ENCODE peak calls at places on chromosomes 11 and 22, in nine cellular contexts. W is foreskin fibroblast; U is GM23338; M is mesenchymal stem cell; N is CD8-positive, alpha-beta T cell; X is left ventricle myocardium inferior; I is HL-60; D is IMR-90; P is AG04450. C is an unnamed sample.

GRCh38 chr11:10348650-10349280 is 43.9 kb downstream of the ADM start:
- DNase-seq in W (peak; percentile 91), N (no peak), I (no peak), X (no peak), P (no peak), U (no peak), M (peak; percentile 74), D (peak; percentile 84), C (no peak)

GRCh38 chr11:14052198-14052597 is 89.7 kb downstream of the SPON1 start:
- DNase-seq in D (no peak), N (no peak), M (no peak), I (no peak), P (no peak), X (no peak), U (no peak), W (no peak), C (no peak)

GRCh38 chr11:43360361-43361032 is 1.8 kb downstream of the TTC17 start:
- DNase-seq in M (peak; percentile 33), I (peak; percentile 26), W (peak; percentile 54), P (no peak), X (no peak), N (no peak), D (peak; percentile 42), U (no peak), C (no peak)

GRCh38 chr11:134762248-134763029 is 350.4 kb upstream of the B3GAT1 start:
- DNase-seq in D (peak; percentile 4), X (no peak), N (peak; percentile 11), U (peak; percentile 56), P (no peak), M (no peak), I (no peak), W (no peak), C (no peak)

GRCh38 chr22:20569059-20570058 is 61.9 kb downstream of the MED15 start:
- DNase-seq in X (peak; percentile 61), W (peak; percentile 99), N (peak; percentile 88), U (no peak), I (peak; percentile 92), D (peak; percentile 99), P (peak; percentile 94), M (peak; percentile 98), C (peak; percentile 91)

GRCh38 chr11:104761511-104761910 is 136.7 kb downstream of the CASP12 start:
- DNase-seq in P (no peak), D (no peak), X (no peak), W (no peak), M (no peak), U (no peak), I (no peak), N (no peak), C (no peak)

GRCh38 chr11:5603326-5603725 is 6.9 kb downstream of the TRIM6 start:
- DNase-seq in X (no peak), P (no peak), I (no peak), D (no peak), U (no peak), N (no peak), M (no peak), W (no peak), C (no peak)

GRCh38 chr11:19633276-19633675 is 79.4 kb upstream of the NAV2 start:
- DNase-seq in P (no peak), M (no peak), U (peak; percentile 8), N (no peak), I (no peak), W (peak; percentile 45), X (peak; percentile 19), D (no peak), C (no peak)

GRCh38 chr11:77410076-77410827 is 63.6 kb downstream of the PAK1 start:
- DNase-seq in W (no peak), X (no peak), P (no peak), N (no peak), U (peak; percentile 13), I (peak; percentile 18), M (no peak), D (no peak), C (no peak)

GRCh38 chr11:35144103-35144741 is 5.3 kb downstream of the CD44 start:
- DNase-seq in I (peak; percentile 93), D (peak; percentile 84), N (peak; percentile 66), W (peak; percentile 87), M (peak; percentile 74), P (peak; percentile 56), X (no peak), U (no peak), C (peak; percentile 79)

GRCh38 chr22:35552186-35552842 is 11.7 kb downstream of the RASD2 start:
- DNase-seq in X (no peak), P (no peak), W (no peak), U (peak; percentile 86), N (peak; percentile 82), I (peak; percentile 42), D (no peak), M (peak; percentile 37), C (peak; percentile 79)

GRCh38 chr22:21902296-21903087 is 35.0 kb upstream of the MAPK1 start:
- DNase-seq in P (no peak), X (no peak), N (no peak), U (no peak), I (no peak), D (no peak), W (no peak), M (no peak), C (no peak)

GRCh38 chr22:38431266-38432010 is 23.6 kb downstream of the KCNJ4 start:
- DNase-seq in U (no peak), D (no peak), I (no peak), X (no peak), N (no peak), P (no peak), W (no peak), M (no peak), C (no peak)

GRCh38 chr11:61906522-61906909 is 10.8 kb downstream of the RAB3IL1 start:
- DNase-seq in M (no peak), I (no peak), P (no peak), N (no peak), U (no peak), W (no peak), X (no peak), D (no peak), C (no peak)

GRCh38 chr11:61905801-61906521 is 11.4 kb downstream of the RAB3IL1 start:
- DNase-seq in W (no peak), X (no peak), D (no peak), M (no peak), U (no peak), P (no peak), N (no peak), I (no peak), C (no peak)

GRCh38 chr11:61903845-61904244 is 12.5 kb upstream of the FADS3 start:
- DNase-seq in D (no peak), N (no peak), I (no peak), P (no peak), U (no peak), X (no peak), M (no peak), W (no peak), C (no peak)

GRCh38 chr11:61905067-61905696 is 12.2 kb downstream of the RAB3IL1 start:
- DNase-seq in N (no peak), U (no peak), M (no peak), P (no peak), I (no peak), D (no peak), W (no peak), X (no peak), C (no peak)

DNA sequence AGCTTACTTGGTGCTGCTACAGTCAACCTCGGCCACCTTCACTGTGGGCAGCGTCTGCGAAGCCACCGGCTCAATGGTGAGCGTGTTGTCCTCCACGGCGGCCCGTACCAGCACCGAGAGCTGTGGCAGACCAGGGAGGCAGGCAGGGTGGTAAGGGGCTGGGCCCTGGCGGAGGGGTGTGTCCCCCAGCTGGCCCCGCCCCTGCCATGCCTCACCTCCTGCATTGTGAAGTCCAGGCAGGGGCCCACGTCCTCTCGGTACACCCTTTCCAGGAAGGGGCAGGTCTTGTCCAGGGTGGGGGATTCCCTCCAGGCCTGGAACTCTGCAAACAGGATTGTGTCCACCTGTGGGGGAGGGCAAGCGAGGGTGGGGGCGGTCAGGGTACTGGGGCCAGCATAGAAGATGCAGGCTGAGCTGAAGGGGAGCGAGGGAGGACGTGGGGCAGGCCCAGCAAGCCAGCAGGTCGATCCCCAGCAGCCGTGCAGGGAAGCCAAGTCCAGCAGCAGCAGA is 12.8 kb downstream of the RAB3IL1 start:
- DNase-seq in P (no peak), N (no peak), W (no peak), M (no peak), I (no peak), D (no peak), U (peak; percentile 79), X (no peak), C (no peak)
- H3K4me3 ChIP-seq in P (no peak overlapping the region), N (no peak overlapping the region), W (no peak overlapping the region), M (no peak overlapping the region), I (no peak overlapping the region), D (no peak overlapping the region), U (peak overlapping the region; percentile 23), X (peak overlapping the region; percentile 45), C (no peak overlapping the region)

GRCh38 chr11:64869571-64870175 is 8.7 kb downstream of the EHD1 start:
- DNase-seq in M (peak; percentile 55), P (no peak), U (no peak), W (no peak), I (no peak), X (no peak), D (no peak), N (no peak), C (no peak)
- H3K4me3 ChIP-seq in M (no peak overlapping the region), P (peak overlapping the region; percentile 5), U (no peak overlapping the region), W (no peak overlapping the region), I (no peak overlapping the region), X (peak overlapping the region; percentile 54), D (no peak overlapping the region), N (peak overlapping the region; percentile 14), C (peak overlapping the region; percentile 64)

GRCh38 chr22:24207264-24208011 is 26.2 kb downstream of the SUSD2 start:
- DNase-seq in U (no peak), X (no peak), N (no peak), D (no peak), W (peak; percentile 23), M (peak; percentile 43), P (no peak), I (no peak), C (no peak)
- H3K4me3 ChIP-seq in U (no peak overlapping the region), X (peak overlapping the region; percentile 9), N (no peak overlapping the region), D (no peak overlapping the region), W (no peak overlapping the region), M (no peak overlapping the region), P (no peak overlapping the region), I (no peak overlapping the region), C (no peak overlapping the region)

GRCh38 chr11:128904872-128905344 is 13.8 kb downstream of the KCNJ5 start:
- DNase-seq in P (no peak), I (no peak), U (peak; percentile 44), N (no peak), M (peak; percentile 29), D (no peak), X (peak; percentile 48), W (peak; percentile 32), C (no peak)

GRCh38 chr11:128904303-128904871 is 13.2 kb downstream of the KCNJ5 start:
- DNase-seq in W (no peak), P (no peak), U (peak; percentile 28), N (no peak), X (no peak), D (no peak), M (peak; percentile 30), I (no peak), C (no peak)

GRCh38 chr11:128908391-128909246 is 17.5 kb downstream of the KCNJ5 start:
- DNase-seq in X (peak; percentile 73), D (peak; percentile 82), I (peak; percentile 35), P (peak; percentile 26), U (no peak), W (peak; percentile 89), N (no peak), M (peak; percentile 79), C (no peak)

GRCh38 chr11:128905345-128906184 is 14.4 kb downstream of the KCNJ5 start:
- DNase-seq in D (peak; percentile 26), U (peak; percentile 84), P (no peak), M (peak; percentile 54), X (no peak), W (peak; percentile 67), I (no peak), N (peak; percentile 41), C (peak; percentile 38)

GRCh38 chr11:128906185-128907065 is 15.3 kb downstream of the KCNJ5 start:
- DNase-seq in M (no peak), X (no peak), U (no peak), I (no peak), P (no peak), N (no peak), D (no peak), W (no peak), C (no peak)
- H3K4me3 ChIP-seq in M (no peak overlapping the region), X (peak overlapping the region; percentile 74), U (peak overlapping the region; percentile 68), I (no peak overlapping the region), P (no peak overlapping the region), N (peak overlapping the region; percentile 60), D (no peak overlapping the region), W (peak overlapping the region; percentile 51), C (peak overlapping the region; percentile 62)